ENCODE peak calls at places on chromosomes 2 and 18, in five cellular contexts. T, Q, G, K and H are unnamed samples.

GRCh38 chr2:109532728-109533076 is 81.1 kb downstream of the SEPTIN10 start:
- DNase-seq in T (no peak), Q (no peak), G (no peak), K (no peak), H (no peak)

GRCh38 chr2:116810071-116810470 is 1004.4 kb upstream of the DDX18 start:
- DNase-seq in T (no peak), Q (no peak), G (no peak), K (no peak), H (no peak)

GRCh38 chr2:27857417-27858172 is 32.6 kb downstream of the RBKS start:
- DNase-seq in T (no peak), Q (no peak), G (no peak), K (no peak), H (no peak)

GRCh38 chr18:61602836-61603235 is 269.6 kb downstream of the CDH20 start:
- DNase-seq in T (no peak), Q (no peak), G (no peak), K (no peak), H (no peak)

GRCh38 chr2:54605836-54606235 is 117.6 kb upstream of the EML6 start:
- DNase-seq in T (no peak), Q (no peak), G (no peak), K (no peak), H (no peak)

GRCh38 chr2:217966399-217967068 is 36.3 kb downstream of the TNS1 start:
- DNase-seq in T (no peak), Q (no peak), G (no peak), K (no peak), H (no peak)

GRCh38 chr2:117217145-117217544 is 597.3 kb upstream of the DDX18 start:
- DNase-seq in T (no peak), Q (no peak), G (no peak), K (no peak), H (no peak)

GRCh38 chr2:195106681-195107380 is 550.2 kb upstream of the SLC39A10 start:
- DNase-seq in T (no peak), Q (no peak), G (no peak), K (no peak), H (no peak)

GRCh38 chr2:120275617-120276400 is 23.2 kb downstream of the RALB start:
- DNase-seq in T (no peak), Q (no peak), G (no peak), K (no peak), H (no peak)

GRCh38 chr2:46114981-46115380 is 182.2 kb upstream of the EPAS1 start:
- DNase-seq in T (no peak), Q (no peak), G (no peak), K (no peak), H (no peak)

GRCh38 chr18:27143580-27144287 is 41.4 kb downstream of the CHST9 start:
- DNase-seq in T (no peak), Q (no peak), G (no peak), K (peak), H (no peak)

GRCh38 chr2:75079575-75079974 is 119.7 kb downstream of the TACR1 start:
- DNase-seq in T (no peak), Q (no peak), G (no peak), K (no peak), H (no peak)

GRCh38 chr2:237289134-237289533 is 124.8 kb downstream of the COL6A3 start:
- DNase-seq in T (no peak), Q (no peak), G (no peak), K (no peak), H (no peak)

GRCh38 chr2:170582747-170583463 is 132.2 kb upstream of the SP5 start:
- DNase-seq in T (no peak), Q (no peak), G (no peak), K (no peak), H (no peak)

GRCh38 chr2:35973132-35973736 is 382.3 kb upstream of the CRIM1 start:
- DNase-seq in T (no peak), Q (no peak), G (peak), K (no peak), H (no peak)

GRCh38 chr2:239548491-239548890 is 147.7 kb upstream of the HDAC4 start:
- DNase-seq in T (no peak), Q (no peak), G (peak), K (no peak), H (no peak)

GRCh38 chr2:16271231-16271896 is 331.0 kb downstream of the MYCN start:
- DNase-seq in T (no peak), Q (no peak), G (no peak), K (no peak), H (no peak)

GRCh38 chr2:217277646-217278048 is 417.8 kb upstream of the TNP1 start:
- DNase-seq in T (no peak), Q (peak), G (no peak), K (no peak), H (no peak)

GRCh38 chr2:230614913-230615332 is 97.7 kb upstream of the CAB39 start:
- DNase-seq in T (no peak), Q (no peak), G (no peak), K (no peak), H (peak)

GRCh38 chr2:11802782-11803191 is 56.4 kb downstream of the LPIN1 start:
- DNase-seq in T (no peak), Q (peak), G (peak), K (no peak), H (no peak)

GRCh38 chr18:79449551-79450288 is 54.0 kb downstream of the NFATC1 start:
- DNase-seq in T (no peak), Q (no peak), G (no peak), K (no peak), H (no peak)

GRCh38 chr2:83582589-83582988 is 876.5 kb downstream of the SUCLG1 start:
- DNase-seq in T (no peak), Q (no peak), G (no peak), K (no peak), H (no peak)

GRCh38 chr2:206275274-206276160 is 1.1 kb downstream of the ZDBF2 start:
- DNase-seq in T (peak), Q (no peak), G (peak), K (no peak), H (no peak)

GRCh38 chr18:67379991-67380390 is 136.5 kb downstream of the DSEL start:
- DNase-seq in T (no peak), Q (no peak), G (no peak), K (no peak), H (no peak)